ENCODE peak calls at places on chromosomes 4 and X, in six cellular contexts. One of them, this sample, is unnamed.

GRCh38 chr4:111064342-111064993 is 441.6 kb upstream of the PITX2 start:
- DNase-seq in endodermal cell: peak; percentile 62
- DNase-seq in right atrium auricular region: no peak
- DNase-seq in tibial nerve: no peak
- DNase-seq in CD4-positive, alpha-beta T cell: no peak
- DNase-seq in brain microvascular endothelial cell: peak; percentile 55
- DNase-seq in this sample: no peak

GRCh38 chrX:6226646-6227444 is 1.8 kb downstream of the NLGN4X start:
- DNase-seq in tibial nerve: no peak
- DNase-seq in brain microvascular endothelial cell: no peak
- DNase-seq in CD4-positive, alpha-beta T cell: no peak
- DNase-seq in right atrium auricular region: no peak
- DNase-seq in endodermal cell: peak; percentile 70
- DNase-seq in this sample: peak; percentile 5

GRCh38 chr4:78286281-78286680 is 229.2 kb downstream of the FRAS1 start:
- DNase-seq in CD4-positive, alpha-beta T cell: no peak
- DNase-seq in brain microvascular endothelial cell: no peak
- DNase-seq in endodermal cell: no peak
- DNase-seq in right atrium auricular region: no peak
- DNase-seq in tibial nerve: no peak
- DNase-seq in this sample: no peak

GRCh38 chr4:99763635-99764101 is 53.0 kb upstream of the DAPP1 start:
- DNase-seq in tibial nerve: no peak
- DNase-seq in endodermal cell: no peak
- DNase-seq in brain microvascular endothelial cell: peak; percentile 90
- DNase-seq in CD4-positive, alpha-beta T cell: no peak
- DNase-seq in right atrium auricular region: no peak
- DNase-seq in this sample: no peak

GRCh38 chrX:71618303-71618721 is at the start of gene CXCR3:
- DNase-seq in endodermal cell: no peak
- DNase-seq in brain microvascular endothelial cell: no peak
- DNase-seq in CD4-positive, alpha-beta T cell: peak; percentile 43
- DNase-seq in right atrium auricular region: no peak
- DNase-seq in tibial nerve: no peak
- DNase-seq in this sample: no peak

GRCh38 chr4:118032691-118033090 is 1.6 kb upstream of the NDST3 start:
- DNase-seq in right atrium auricular region: no peak
- DNase-seq in CD4-positive, alpha-beta T cell: no peak
- DNase-seq in tibial nerve: no peak
- DNase-seq in endodermal cell: peak; percentile 64
- DNase-seq in brain microvascular endothelial cell: no peak
- DNase-seq in this sample: no peak

GRCh38 chr4:14008494-14008893 is 381.0 kb upstream of the BOD1L1 start:
- DNase-seq in right atrium auricular region: no peak
- DNase-seq in brain microvascular endothelial cell: no peak
- DNase-seq in endodermal cell: no peak
- DNase-seq in tibial nerve: no peak
- DNase-seq in CD4-positive, alpha-beta T cell: no peak
- DNase-seq in this sample: no peak

GRCh38 chrX:80765226-80765625 is 44.5 kb downstream of the BRWD3 start:
- DNase-seq in tibial nerve: no peak
- DNase-seq in brain microvascular endothelial cell: peak; percentile 54
- DNase-seq in CD4-positive, alpha-beta T cell: no peak
- DNase-seq in endodermal cell: no peak
- DNase-seq in right atrium auricular region: no peak
- DNase-seq in this sample: no peak

GRCh38 chr4:137627938-137628460 is 95.7 kb upstream of the PCDH18 start:
- DNase-seq in endodermal cell: no peak
- DNase-seq in brain microvascular endothelial cell: no peak
- DNase-seq in CD4-positive, alpha-beta T cell: no peak
- DNase-seq in right atrium auricular region: no peak
- DNase-seq in tibial nerve: no peak
- DNase-seq in this sample: no peak

GRCh38 chrX:26918633-26919032 is 544.5 kb downstream of the PPP4R3C start:
- DNase-seq in tibial nerve: no peak
- DNase-seq in endodermal cell: peak; percentile 75
- DNase-seq in right atrium auricular region: no peak
- DNase-seq in brain microvascular endothelial cell: peak; percentile 63
- DNase-seq in CD4-positive, alpha-beta T cell: no peak
- DNase-seq in this sample: no peak

GRCh38 chr4:54016504-54016903 is 47.9 kb downstream of the CHIC2 start:
- DNase-seq in CD4-positive, alpha-beta T cell: no peak
- DNase-seq in brain microvascular endothelial cell: no peak
- DNase-seq in tibial nerve: no peak
- DNase-seq in right atrium auricular region: no peak
- DNase-seq in endodermal cell: no peak
- DNase-seq in this sample: no peak

GRCh38 chr4:2058264-2059033 is 678 bp upstream of the NAT8L start:
- DNase-seq in endodermal cell: peak; percentile 71
- DNase-seq in right atrium auricular region: no peak
- DNase-seq in brain microvascular endothelial cell: no peak
- DNase-seq in CD4-positive, alpha-beta T cell: no peak
- DNase-seq in tibial nerve: no peak
- DNase-seq in this sample: peak; percentile 61

GRCh38 chrX:130915302-130915701 is 12.3 kb upstream of the ENOX2 start:
- DNase-seq in endodermal cell: no peak
- DNase-seq in tibial nerve: no peak
- DNase-seq in brain microvascular endothelial cell: no peak
- DNase-seq in CD4-positive, alpha-beta T cell: no peak
- DNase-seq in right atrium auricular region: no peak
- DNase-seq in this sample: no peak

GRCh38 chr4:64405761-64406160 is 3.5 kb downstream of the TECRL start:
- DNase-seq in tibial nerve: no peak
- DNase-seq in endodermal cell: no peak
- DNase-seq in CD4-positive, alpha-beta T cell: no peak
- DNase-seq in right atrium auricular region: no peak
- DNase-seq in brain microvascular endothelial cell: no peak
- DNase-seq in this sample: no peak

GRCh38 chr4:3221996-3222395 is 27.0 kb upstream of the MSANTD1 start:
- DNase-seq in endodermal cell: no peak
- DNase-seq in CD4-positive, alpha-beta T cell: no peak
- DNase-seq in tibial nerve: no peak
- DNase-seq in right atrium auricular region: no peak
- DNase-seq in brain microvascular endothelial cell: no peak
- DNase-seq in this sample: no peak

GRCh38 chrX:30230395-30230794 is at the start of gene MAGEB3:
- DNase-seq in endodermal cell: no peak
- DNase-seq in tibial nerve: no peak
- DNase-seq in brain microvascular endothelial cell: no peak
- DNase-seq in CD4-positive, alpha-beta T cell: no peak
- DNase-seq in right atrium auricular region: no peak
- DNase-seq in this sample: no peak

GRCh38 chr4:169070071-169070894 is 60.2 kb upstream of the CBR4 start:
- DNase-seq in tibial nerve: no peak
- DNase-seq in right atrium auricular region: no peak
- DNase-seq in CD4-positive, alpha-beta T cell: no peak
- DNase-seq in endodermal cell: peak; percentile 80
- DNase-seq in brain microvascular endothelial cell: peak; percentile 95
- DNase-seq in this sample: no peak

GRCh38 chr4:16007471-16008095 is 44.6 kb upstream of the FGFBP2 start:
- DNase-seq in tibial nerve: no peak
- DNase-seq in CD4-positive, alpha-beta T cell: no peak
- DNase-seq in brain microvascular endothelial cell: no peak
- DNase-seq in endodermal cell: no peak
- DNase-seq in right atrium auricular region: no peak
- DNase-seq in this sample: no peak

GRCh38 chrX:21948897-21949578 is 8.5 kb downstream of the SMS start:
- DNase-seq in tibial nerve: no peak
- DNase-seq in right atrium auricular region: no peak
- DNase-seq in brain microvascular endothelial cell: no peak
- DNase-seq in CD4-positive, alpha-beta T cell: no peak
- DNase-seq in endodermal cell: peak; percentile 29
- DNase-seq in this sample: no peak

GRCh38 chr4:110900206-110900769 is 277.4 kb upstream of the PITX2 start:
- DNase-seq in brain microvascular endothelial cell: no peak
- DNase-seq in tibial nerve: no peak
- DNase-seq in endodermal cell: no peak
- DNase-seq in CD4-positive, alpha-beta T cell: no peak
- DNase-seq in right atrium auricular region: no peak
- DNase-seq in this sample: no peak

GRCh38 chr4:186813377-186814068 is 89.9 kb upstream of the FAT1 start:
- DNase-seq in CD4-positive, alpha-beta T cell: no peak
- DNase-seq in right atrium auricular region: no peak
- DNase-seq in tibial nerve: no peak
- DNase-seq in endodermal cell: no peak
- DNase-seq in brain microvascular endothelial cell: no peak
- DNase-seq in this sample: no peak

GRCh38 chr4:147014946-147015345 is 69.3 kb upstream of the TTC29 start:
- DNase-seq in CD4-positive, alpha-beta T cell: no peak
- DNase-seq in tibial nerve: no peak
- DNase-seq in endodermal cell: no peak
- DNase-seq in right atrium auricular region: no peak
- DNase-seq in brain microvascular endothelial cell: no peak
- DNase-seq in this sample: no peak
- H3K27ac ChIP-seq in CD4-positive, alpha-beta T cell: no peak overlapping the region
- H3K27ac ChIP-seq in tibial nerve: no peak overlapping the region
- H3K27ac ChIP-seq in endodermal cell: no peak overlapping the region
- H3K27ac ChIP-seq in right atrium auricular region: no peak overlapping the region
- H3K27ac ChIP-seq in brain microvascular endothelial cell: no peak overlapping the region
- H3K27ac ChIP-seq in this sample: no peak overlapping the region

GRCh38 chrX:131985526-131986049 is 37.5 kb upstream of the STK26 start:
- DNase-seq in brain microvascular endothelial cell: no peak
- DNase-seq in right atrium auricular region: no peak
- DNase-seq in CD4-positive, alpha-beta T cell: no peak
- DNase-seq in tibial nerve: no peak
- DNase-seq in endodermal cell: peak; percentile 60
- DNase-seq in this sample: no peak
- H3K27ac ChIP-seq in brain microvascular endothelial cell: no peak overlapping the region
- H3K27ac ChIP-seq in right atrium auricular region: no peak overlapping the region
- H3K27ac ChIP-seq in CD4-positive, alpha-beta T cell: no peak overlapping the region
- H3K27ac ChIP-seq in tibial nerve: no peak overlapping the region
- H3K27ac ChIP-seq in endodermal cell: peak overlapping the region; percentile 9
- H3K27ac ChIP-seq in this sample: no peak overlapping the region

GRCh38 chr4:156475322-156475721 is 496.3 kb downstream of the PDGFC start:
- DNase-seq in right atrium auricular region: no peak
- DNase-seq in brain microvascular endothelial cell: peak; percentile 73
- DNase-seq in tibial nerve: no peak
- DNase-seq in endodermal cell: no peak
- DNase-seq in CD4-positive, alpha-beta T cell: no peak
- DNase-seq in this sample: no peak
- H3K27ac ChIP-seq in right atrium auricular region: no peak overlapping the region
- H3K27ac ChIP-seq in brain microvascular endothelial cell: peak overlapping the region; percentile 92
- H3K27ac ChIP-seq in tibial nerve: no peak overlapping the region
- H3K27ac ChIP-seq in endodermal cell: no peak overlapping the region
- H3K27ac ChIP-seq in CD4-positive, alpha-beta T cell: no peak overlapping the region
- H3K27ac ChIP-seq in this sample: no peak overlapping the region

GRCh38 chrX:13099121-13099520 is 54.7 kb upstream of the FAM9C start:
- DNase-seq in brain microvascular endothelial cell: no peak
- DNase-seq in endodermal cell: no peak
- DNase-seq in right atrium auricular region: no peak
- DNase-seq in tibial nerve: no peak
- DNase-seq in CD4-positive, alpha-beta T cell: no peak
- DNase-seq in this sample: no peak
- H3K27ac ChIP-seq in brain microvascular endothelial cell: peak overlapping the region; percentile 82
- H3K27ac ChIP-seq in endodermal cell: no peak overlapping the region
- H3K27ac ChIP-seq in right atrium auricular region: peak overlapping the region; percentile 24
- H3K27ac ChIP-seq in tibial nerve: no peak overlapping the region
- H3K27ac ChIP-seq in CD4-positive, alpha-beta T cell: no peak overlapping the region
- H3K27ac ChIP-seq in this sample: no peak overlapping the region

DNA sequence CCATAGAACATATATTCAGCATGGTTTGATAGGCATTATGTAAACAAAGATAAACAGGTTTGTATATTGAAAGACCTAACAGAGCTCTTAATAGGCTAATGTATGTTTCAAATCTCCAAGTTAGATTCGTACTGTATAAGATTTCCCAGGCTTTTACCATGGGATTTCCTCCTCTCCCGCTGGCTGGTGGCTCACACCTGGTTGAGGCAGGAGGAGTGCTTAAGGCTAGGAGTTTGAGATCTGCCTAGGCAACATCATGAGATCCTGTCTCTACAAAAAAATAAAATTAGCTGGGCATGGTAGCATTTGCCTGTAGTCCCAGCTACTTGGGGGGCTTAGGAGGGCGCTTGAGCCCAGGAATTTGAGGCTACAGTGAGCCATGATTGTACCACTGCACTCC is 5.4 kb downstream of the CPE start:
- DNase-seq in brain microvascular endothelial cell: no peak
- DNase-seq in endodermal cell: peak; percentile 73
- DNase-seq in right atrium auricular region: no peak
- DNase-seq in CD4-positive, alpha-beta T cell: no peak
- DNase-seq in tibial nerve: no peak
- DNase-seq in this sample: no peak
- H3K27ac ChIP-seq in brain microvascular endothelial cell: no peak overlapping the region
- H3K27ac ChIP-seq in endodermal cell: peak overlapping the region; percentile 67
- H3K27ac ChIP-seq in right atrium auricular region: no peak overlapping the region
- H3K27ac ChIP-seq in CD4-positive, alpha-beta T cell: no peak overlapping the region
- H3K27ac ChIP-seq in tibial nerve: no peak overlapping the region
- H3K27ac ChIP-seq in this sample: peak overlapping the region; percentile 11

GRCh38 chr4:141810038-141810701 is 173.8 kb downstream of the IL15 start:
- DNase-seq in endodermal cell: peak; percentile 61
- DNase-seq in brain microvascular endothelial cell: no peak
- DNase-seq in CD4-positive, alpha-beta T cell: no peak
- DNase-seq in tibial nerve: no peak
- DNase-seq in right atrium auricular region: no peak
- DNase-seq in this sample: no peak

GRCh38 chr4:141810702-141811365 is 174.5 kb downstream of the IL15 start:
- DNase-seq in brain microvascular endothelial cell: peak; percentile 21
- DNase-seq in endodermal cell: no peak
- DNase-seq in CD4-positive, alpha-beta T cell: no peak
- DNase-seq in right atrium auricular region: no peak
- DNase-seq in tibial nerve: no peak
- DNase-seq in this sample: no peak

GRCh38 chr4:141815646-141816045 is 179.3 kb downstream of the IL15 start:
- DNase-seq in right atrium auricular region: no peak
- DNase-seq in brain microvascular endothelial cell: no peak
- DNase-seq in tibial nerve: no peak
- DNase-seq in endodermal cell: no peak
- DNase-seq in CD4-positive, alpha-beta T cell: no peak
- DNase-seq in this sample: no peak

GRCh38 chr4:141814499-141814898 is 178.1 kb downstream of the IL15 start:
- DNase-seq in endodermal cell: no peak
- DNase-seq in brain microvascular endothelial cell: no peak
- DNase-seq in tibial nerve: no peak
- DNase-seq in CD4-positive, alpha-beta T cell: no peak
- DNase-seq in right atrium auricular region: no peak
- DNase-seq in this sample: no peak
- H3K27ac ChIP-seq in endodermal cell: no peak overlapping the region
- H3K27ac ChIP-seq in brain microvascular endothelial cell: no peak overlapping the region
- H3K27ac ChIP-seq in tibial nerve: no peak overlapping the region
- H3K27ac ChIP-seq in CD4-positive, alpha-beta T cell: no peak overlapping the region
- H3K27ac ChIP-seq in right atrium auricular region: no peak overlapping the region
- H3K27ac ChIP-seq in this sample: no peak overlapping the region

GRCh38 chrX:31931225-31931624 is 859.4 kb upstream of the FTHL17 start:
- DNase-seq in right atrium auricular region: no peak
- DNase-seq in brain microvascular endothelial cell: peak; percentile 75
- DNase-seq in endodermal cell: no peak
- DNase-seq in CD4-positive, alpha-beta T cell: no peak
- DNase-seq in tibial nerve: no peak
- DNase-seq in this sample: no peak
- H3K27ac ChIP-seq in right atrium auricular region: no peak overlapping the region
- H3K27ac ChIP-seq in brain microvascular endothelial cell: no peak overlapping the region
- H3K27ac ChIP-seq in endodermal cell: no peak overlapping the region
- H3K27ac ChIP-seq in CD4-positive, alpha-beta T cell: no peak overlapping the region
- H3K27ac ChIP-seq in tibial nerve: no peak overlapping the region
- H3K27ac ChIP-seq in this sample: no peak overlapping the region

GRCh38 chr4:158664806-158665205 is 6.9 kb downstream of the C4orf46 start:
- DNase-seq in tibial nerve: no peak
- DNase-seq in endodermal cell: no peak
- DNase-seq in CD4-positive, alpha-beta T cell: no peak
- DNase-seq in brain microvascular endothelial cell: no peak
- DNase-seq in right atrium auricular region: no peak
- DNase-seq in this sample: no peak
- H3K27ac ChIP-seq in tibial nerve: no peak overlapping the region
- H3K27ac ChIP-seq in endodermal cell: no peak overlapping the region
- H3K27ac ChIP-seq in CD4-positive, alpha-beta T cell: no peak overlapping the region
- H3K27ac ChIP-seq in brain microvascular endothelial cell: no peak overlapping the region
- H3K27ac ChIP-seq in right atrium auricular region: no peak overlapping the region
- H3K27ac ChIP-seq in this sample: no peak overlapping the region

This sample was measured in caudate nucleus.